ENCODE peak calls at places on chromosomes 5 and 9, in five cellular contexts. Y is tibial artery, H is osteoblast, M is kidney epithelial cell, A is sigmoid colon. X is an unnamed sample.

GRCh38 chr9:114616684-114617520 is 5.8 kb downstream of the TMEM268 start:
- DNase-seq in Y (peak; percentile 79), H (no peak), M (no peak), A (peak; percentile 81), X (no peak)

GRCh38 chr9:123282343-123283047 is 14.1 kb upstream of the STRBP start:
- DNase-seq in Y (no peak), H (no peak), M (no peak), A (peak; percentile 81), X (no peak)

GRCh38 chr5:36528588-36528987 is 77.8 kb upstream of the SLC1A3 start:
- DNase-seq in Y (no peak), H (peak; percentile 13), M (no peak), A (no peak), X (no peak)

GRCh38 chr5:88883566-88884434 is 816 bp upstream of the MEF2C start:
- DNase-seq in Y (peak; percentile 88), H (peak; percentile 95), M (no peak), A (peak; percentile 93), X (no peak)

GRCh38 chr5:95411476-95411875 is 20.3 kb downstream of the FAM81B start:
- DNase-seq in Y (no peak), H (no peak), M (no peak), A (no peak), X (no peak)

GRCh38 chr9:100317706-100318105 is 35.0 kb downstream of the TEX10 start:
- DNase-seq in Y (no peak), H (no peak), M (no peak), A (no peak), X (no peak)

GRCh38 chr5:163005949-163006348 is 431.4 kb upstream of the CCNG1 start:
- DNase-seq in Y (no peak), H (no peak), M (no peak), A (no peak), X (no peak)

GRCh38 chr5:128378196-128378595 is 159.8 kb downstream of the FBN2 start:
- DNase-seq in Y (no peak), H (no peak), M (peak; percentile 12), A (no peak), X (no peak)

GRCh38 chr5:67493676-67494075 is 297.1 kb upstream of the CD180 start:
- DNase-seq in Y (peak; percentile 73), H (peak; percentile 26), M (no peak), A (no peak), X (no peak)

GRCh38 chr5:176541338-176542134 is 4.3 kb upstream of the RNF44 start:
- DNase-seq in Y (no peak), H (peak; percentile 73), M (no peak), A (no peak), X (no peak)

GRCh38 chr5:32233220-32233695 is 59.1 kb upstream of the GOLPH3 start:
- DNase-seq in Y (no peak), H (no peak), M (no peak), A (no peak), X (no peak)

GRCh38 chr9:70542339-70542931 is 128.0 kb upstream of the KLF9 start:
- DNase-seq in Y (no peak), H (no peak), M (no peak), A (no peak), X (no peak)

GRCh38 chr9:37961346-37961745 is 57.4 kb upstream of the SLC25A51 start:
- DNase-seq in Y (no peak), H (no peak), M (no peak), A (no peak), X (no peak)

GRCh38 chr9:84778537-84778936 is 109.0 kb downstream of the NTRK2 start:
- DNase-seq in Y (no peak), H (no peak), M (no peak), A (no peak), X (no peak)

GRCh38 chr9:112110094-112110772 is 64.9 kb downstream of the SUSD1 start:
- DNase-seq in Y (no peak), H (no peak), M (no peak), A (no peak), X (no peak)

GRCh38 chr9:116901260-116901659 is 214.2 kb downstream of the TRIM32 start:
- DNase-seq in Y (no peak), H (no peak), M (peak; percentile 68), A (no peak), X (peak; percentile 9)

GRCh38 chr9:127214421-127215265 is 49.9 kb upstream of the GARNL3 start:
- DNase-seq in Y (peak; percentile 73), H (peak; percentile 96), M (no peak), A (no peak), X (no peak)

GRCh38 chr9:34984049-34984448 is 5.5 kb upstream of the DNAJB5 start:
- DNase-seq in Y (peak; percentile 39), H (no peak), M (no peak), A (no peak), X (no peak)

GRCh38 chr5:80125962-80126480 is 90.9 kb downstream of the THBS4 start:
- DNase-seq in Y (no peak), H (peak; percentile 78), M (peak; percentile 55), A (no peak), X (peak; percentile 72)

GRCh38 chr5:159331099-159331973 is 1.0 kb upstream of the IL12B start:
- DNase-seq in Y (peak; percentile 72), H (peak; percentile 85), M (no peak), A (peak; percentile 74), X (no peak)

GRCh38 chr9:131724678-131725077 is 15.2 kb downstream of the RAPGEF1 start:
- DNase-seq in Y (no peak), H (no peak), M (no peak), A (no peak), X (no peak)

GRCh38 chr9:94867842-94868312 is 141.4 kb downstream of the AOPEP start:
- DNase-seq in Y (no peak), H (peak; percentile 80), M (no peak), A (no peak), X (peak; percentile 87)

GRCh38 chr5:45639038-45639437 is 57.1 kb downstream of the HCN1 start:
- DNase-seq in Y (no peak), H (no peak), M (no peak), A (no peak), X (no peak)

GRCh38 chr5:176365663-176366574 is 632 bp downstream of the ARL10 start:
- DNase-seq in Y (peak; percentile 72), H (peak; percentile 97), M (no peak), A (peak; percentile 74), X (no peak)

GRCh38 chr5:58107704-58108103 is 352.2 kb downstream of the PLK2 start:
- DNase-seq in Y (no peak), H (no peak), M (no peak), A (no peak), X (no peak)

GRCh38 chr9:132187006-132187760 is 25.3 kb downstream of the NTNG2 start:
- DNase-seq in Y (no peak), H (peak; percentile 90), M (no peak), A (no peak), X (no peak)

GRCh38 chr5:134005415-134006118 is 792 bp upstream of the VDAC1 start:
- DNase-seq in Y (peak; percentile 78), H (peak; percentile 90), M (no peak), A (peak; percentile 74), X (no peak)

GRCh38 chr5:1921711-1922110 is 39.0 kb upstream of the IRX4 start:
- DNase-seq in Y (no peak), H (no peak), M (no peak), A (no peak), X (no peak)

DNA sequence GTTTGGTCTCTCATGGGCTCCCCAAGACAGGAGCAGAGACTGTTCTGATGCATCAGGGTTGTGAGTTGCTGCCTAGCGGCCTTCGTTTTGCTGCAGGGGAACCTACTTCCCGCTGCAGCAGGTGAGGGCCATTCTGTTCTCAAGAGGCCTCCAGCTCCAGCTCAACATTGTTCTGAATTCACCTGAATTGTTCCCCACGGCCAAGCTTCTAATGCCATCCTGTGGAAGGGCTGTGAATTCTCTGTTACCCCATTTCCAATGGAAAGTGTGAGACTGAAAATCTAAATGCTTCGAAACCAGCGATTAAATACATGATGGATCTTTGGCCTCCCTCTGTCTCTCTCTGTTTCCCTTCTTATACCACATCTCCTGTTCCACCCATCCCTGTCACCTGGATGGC is 349.1 kb upstream of the DAP start:
- DNase-seq in Y (no peak), H (no peak), M (no peak), A (no peak), X (no peak)
- TF ChIP-seq CTCF in Y (no peak), H (no peak), M (peak; percentile 24), A (no peak), X (peak; percentile 10)

DNA sequence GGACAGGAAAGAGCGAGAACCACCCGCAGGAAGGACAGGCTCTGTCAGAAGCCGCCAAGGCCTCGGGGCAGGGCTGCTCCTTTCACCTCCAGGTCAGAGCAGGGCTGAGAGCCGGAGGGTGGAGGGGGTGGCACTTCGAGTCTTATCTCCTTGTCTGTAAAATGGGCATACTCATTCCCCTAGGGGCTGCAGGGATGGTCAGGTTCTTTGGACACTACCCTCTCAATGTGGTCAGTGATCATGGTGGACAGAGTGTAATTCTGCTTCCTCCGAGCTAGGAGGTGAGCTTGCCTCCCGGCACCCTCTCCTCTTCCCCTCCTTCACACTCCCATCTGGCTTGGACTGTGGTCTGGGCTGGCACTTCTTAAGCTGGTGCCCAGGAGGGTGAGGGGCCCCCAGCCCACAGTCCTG is 39.6 kb downstream of the RGS3 start:
- DNase-seq in Y (no peak), H (no peak), M (no peak), A (no peak), X (no peak)
- H3K4me3 ChIP-seq in Y (peak overlapping the region; percentile 14), H (no peak overlapping the region), M (no peak overlapping the region), A (no peak overlapping the region), X (no peak overlapping the region)

GRCh38 chr5:138178516-138179276 is at the start of the genes BRD8 and KIF20A:
- DNase-seq in Y (peak; percentile 97), H (peak; percentile 86), M (peak; percentile 91), A (peak; percentile 98), X (peak; percentile 86)

GRCh38 chr5:138182808-138183207 is 3.9 kb downstream of the KIF20A start:
- DNase-seq in Y (no peak), H (no peak), M (no peak), A (no peak), X (no peak)

GRCh38 chr5:138179277-138179857 is 455 bp downstream of the KIF20A start:
- DNase-seq in Y (no peak), H (no peak), M (no peak), A (no peak), X (no peak)

GRCh38 chr5:138180183-138180782 is 1.4 kb downstream of the KIF20A start:
- DNase-seq in Y (no peak), H (peak; percentile 77), M (peak; percentile 31), A (no peak), X (no peak)

DNA sequence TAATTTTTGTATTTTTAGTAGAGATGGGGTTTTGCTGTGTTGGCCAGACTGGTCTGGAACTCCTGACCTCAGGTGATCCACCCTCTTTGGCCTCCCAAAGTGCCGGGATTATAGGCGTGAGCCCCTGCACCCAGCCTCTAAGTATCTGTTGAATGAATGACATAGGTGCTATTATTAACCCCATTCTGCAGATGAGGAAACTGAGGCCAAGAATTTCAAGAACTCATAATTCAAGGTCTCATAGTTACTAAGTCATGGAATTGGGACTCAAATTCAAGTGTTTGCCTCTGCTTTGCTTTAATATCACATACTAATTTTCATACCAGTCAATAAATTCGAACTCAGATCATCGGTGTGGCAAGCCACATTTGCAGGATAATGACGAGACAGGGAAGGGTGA is 1.9 kb downstream of the KIF20A start:
- DNase-seq in Y (no peak), H (no peak), M (no peak), A (no peak), X (no peak)
- H3K36me3 ChIP-seq in Y (peaks cover 43% of the 10 kb centered on the region), H (peaks cover 59% of the 10 kb centered on the region), M (no peaks in the 10 kb centered on the region), A (peaks cover 9% of the 10 kb centered on the region), X (peaks cover 6% of the 10 kb centered on the region)

GRCh38 chr9:8895498-8896224 is 1096.1 kb upstream of the DMAC1 start:
- DNase-seq in Y (no peak), H (peak; percentile 45), M (peak; percentile 7), A (no peak), X (no peak)
- TF ChIP-seq CTCF in Y (peak; percentile 64), H (peak; percentile 58), M (peak; percentile 75), A (peak; percentile 40), X (peak; percentile 23)